ENCODE peak calls at places on chromosome 2, in four cellular contexts. One of them, this sample, is unnamed.

GRCh38 chr2:239227661-239228371 is 173.0 kb downstream of the HDAC4 start:
- DNase-seq in HFF-Myc: no peak
- DNase-seq in NCI-H2171 treated with DMSO at 0.1 percent for 48 hours: no peak
- DNase-seq in left lung: no peak
- DNase-seq in this sample: peak; percentile 4

GRCh38 chr2:206230060-206230890 is 44.2 kb upstream of the ZDBF2 start:
- DNase-seq in left lung: no peak
- DNase-seq in NCI-H2171 treated with DMSO at 0.1 percent for 48 hours: peak; percentile 90
- DNase-seq in HFF-Myc: no peak
- DNase-seq in this sample: peak; percentile 98

GRCh38 chr2:150228936-150229335 is 258.5 kb downstream of the RND3 start:
- DNase-seq in NCI-H2171 treated with DMSO at 0.1 percent for 48 hours: no peak
- DNase-seq in left lung: no peak
- DNase-seq in HFF-Myc: no peak
- DNase-seq in this sample: peak; percentile 43

GRCh38 chr2:48016620-48017019 is 110.3 kb upstream of the FBXO11 start:
- DNase-seq in NCI-H2171 treated with DMSO at 0.1 percent for 48 hours: no peak
- DNase-seq in left lung: no peak
- DNase-seq in HFF-Myc: no peak
- DNase-seq in this sample: no peak

GRCh38 chr2:207088276-207088675 is 77.5 kb downstream of the KLF7 start:
- DNase-seq in HFF-Myc: no peak
- DNase-seq in left lung: no peak
- DNase-seq in NCI-H2171 treated with DMSO at 0.1 percent for 48 hours: no peak
- DNase-seq in this sample: no peak

GRCh38 chr2:91477731-91478672 is 2786.5 kb downstream of the RPIA start:
- DNase-seq in HFF-Myc: no peak
- DNase-seq in NCI-H2171 treated with DMSO at 0.1 percent for 48 hours: no peak
- DNase-seq in left lung: peak; percentile 57
- DNase-seq in this sample: no peak

GRCh38 chr2:165794520-165794882 is 454 bp upstream of the GALNT3 start:
- DNase-seq in NCI-H2171 treated with DMSO at 0.1 percent for 48 hours: peak; percentile 71
- DNase-seq in HFF-Myc: no peak
- DNase-seq in left lung: peak; percentile 65
- DNase-seq in this sample: no peak

GRCh38 chr2:31207790-31208189 is 9.5 kb downstream of the CAPN14 start:
- DNase-seq in HFF-Myc: no peak
- DNase-seq in left lung: no peak
- DNase-seq in NCI-H2171 treated with DMSO at 0.1 percent for 48 hours: no peak
- DNase-seq in this sample: peak; percentile 4